ENCODE peak calls at places on chromosomes 11 and 22, in four cellular contexts. Q, R, A and X are unnamed samples.

GRCh38 chr11:68941324-68942089 is 37.8 kb downstream of the IGHMBP2 start:
- DNase-seq in Q (no peak), R (no peak), A (no peak), X (no peak)

GRCh38 chr11:93075782-93076181 is 106.3 kb downstream of the MTNR1B start:
- DNase-seq in Q (no peak), R (no peak), A (no peak), X (no peak)

GRCh38 chr11:78690588-78690987 is 115.9 kb upstream of the NARS2 start:
- DNase-seq in Q (peak), R (no peak), A (no peak), X (no peak)

GRCh38 chr11:86818466-86819282 is 18.3 kb downstream of the PRSS23 start:
- DNase-seq in Q (peak), R (peak), A (peak), X (peak)

GRCh38 chr22:36467042-36467810 is 14.2 kb downstream of the TXN2 start:
- DNase-seq in Q (peak), R (peak), A (peak), X (no peak)

GRCh38 chr22:46104881-46105493 is 45.3 kb upstream of the PPARA start:
- DNase-seq in Q (no peak), R (no peak), A (no peak), X (no peak)

GRCh38 chr11:33371049-33371448 is 113.9 kb downstream of the HIPK3 start:
- DNase-seq in Q (no peak), R (no peak), A (no peak), X (no peak)

GRCh38 chr22:35578836-35579575 is 38.1 kb downstream of the MB start:
- DNase-seq in Q (no peak), R (no peak), A (peak), X (no peak)

GRCh38 chr11:79273781-79274180 is 167.0 kb downstream of the TENM4 start:
- DNase-seq in Q (no peak), R (no peak), A (no peak), X (no peak)

GRCh38 chr11:62048101-62048500 is 75.7 kb upstream of the INCENP start:
- DNase-seq in Q (peak), R (peak), A (no peak), X (no peak)

GRCh38 chr11:123268118-123268517 is 73.1 kb upstream of the CLMP start:
- DNase-seq in Q (no peak), R (no peak), A (no peak), X (no peak)

GRCh38 chr11:63443714-63444113 is 47.3 kb downstream of the PLAAT5 start:
- DNase-seq in Q (no peak), R (no peak), A (no peak), X (no peak)

GRCh38 chr11:47848636-47849155 is 546 bp upstream of the NUP160 start:
- DNase-seq in Q (no peak), R (no peak), A (no peak), X (no peak)

GRCh38 chr22:44882226-44882905 is 127.4 kb downstream of the PHF21B start:
- DNase-seq in Q (no peak), R (no peak), A (no peak), X (no peak)

GRCh38 chr11:68011046-68011943 is 1.2 kb downstream of the ALDH3B1 start:
- DNase-seq in Q (no peak), R (no peak), A (no peak), X (no peak)

GRCh38 chr11:17639091-17639490 is 80.3 kb upstream of the MYOD1 start:
- DNase-seq in Q (no peak), R (no peak), A (no peak), X (no peak)

GRCh38 chr11:100080821-100081220 is 606.3 kb upstream of the ARHGAP42 start:
- DNase-seq in Q (no peak), R (no peak), A (no peak), X (no peak)

GRCh38 chr11:130145975-130146776 is 13.4 kb upstream of the ST14 start:
- DNase-seq in Q (peak), R (no peak), A (no peak), X (no peak)

GRCh38 chr11:114180301-114181055 is 115.7 kb upstream of the NNMT start:
- DNase-seq in Q (peak), R (no peak), A (peak), X (no peak)

GRCh38 chr11:46711288-46711687 is 7.7 kb upstream of the F2 start:
- DNase-seq in Q (no peak), R (peak), A (no peak), X (no peak)

GRCh38 chr11:69848196-69848595 is 29.0 kb upstream of the FGF3 start:
- DNase-seq in Q (peak), R (no peak), A (no peak), X (no peak)

GRCh38 chr11:46555269-46556054 is 38.4 kb downstream of the AMBRA1 start:
- DNase-seq in Q (no peak), R (peak), A (no peak), X (no peak)

GRCh38 chr11:64284962-64285884 is at the start of gene GPR137:
- DNase-seq in Q (peak), R (peak), A (peak), X (no peak)

GRCh38 chr11:85595285-85595884 is 31.8 kb downstream of the DLG2 start:
- DNase-seq in Q (peak), R (peak), A (no peak), X (peak)

GRCh38 chr11:34602245-34602644 is 18.6 kb upstream of the EHF start:
- DNase-seq in Q (no peak), R (no peak), A (no peak), X (no peak)

GRCh38 chr22:42396621-42397331 is 35.4 kb downstream of the NFAM1 start:
- DNase-seq in Q (no peak), R (no peak), A (peak), X (no peak)
- H3K4me3 ChIP-seq in Q (no peak), R (no peak), A (no peak), X (no peak)

DNA sequence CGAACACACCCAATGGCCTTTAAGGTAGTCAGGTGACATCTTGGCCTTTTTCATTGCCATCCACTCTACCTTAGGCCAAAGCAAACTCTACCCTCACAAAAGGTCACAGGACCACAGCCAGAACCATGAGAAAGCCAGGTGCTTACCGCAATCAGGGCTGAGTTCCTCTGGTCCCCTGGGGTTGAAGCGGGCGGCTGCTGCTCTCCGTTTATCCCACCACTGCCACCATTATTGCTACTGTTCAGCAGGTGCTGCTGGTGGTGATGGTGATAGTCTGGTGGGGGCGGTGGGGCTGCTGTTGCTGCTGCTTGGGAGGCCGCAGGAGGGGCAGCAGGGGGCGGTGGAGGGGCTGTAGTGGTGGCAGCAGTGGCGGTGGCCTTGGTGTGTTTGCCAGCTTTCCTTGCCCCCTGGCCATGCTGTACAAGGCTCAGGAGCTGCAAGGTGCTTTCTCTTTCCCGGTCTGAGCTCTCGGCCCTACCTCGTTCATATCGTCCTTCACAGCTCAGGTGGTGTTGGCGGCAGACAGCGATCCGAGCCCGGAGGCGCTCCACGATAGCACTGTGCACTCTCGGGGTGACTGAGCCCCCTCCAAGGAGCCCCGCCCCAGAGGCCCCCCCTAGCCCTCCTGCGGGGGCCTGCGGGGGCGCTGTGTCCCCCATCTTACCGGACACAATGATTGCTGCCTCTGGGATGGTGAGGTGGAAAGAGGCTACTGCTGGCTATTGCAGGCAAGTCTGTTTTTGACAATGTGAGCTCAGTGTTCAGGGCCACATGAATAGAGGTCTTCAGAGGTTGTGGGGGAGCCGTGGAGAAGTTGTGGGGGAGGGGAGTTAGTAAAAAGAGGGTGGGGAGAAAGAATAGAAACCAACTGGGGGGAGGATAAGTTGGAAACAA is 1.5 kb downstream of the MAML2 start:
- DNase-seq in Q (peak), R (peak), A (peak), X (no peak)
- TF ChIP-seq CTCF in Q (peak), R (peak), A (peak), X (peak)

GRCh38 chr22:24401824-24402434 is 25.5 kb upstream of the ADORA2A start:
- DNase-seq in Q (no peak), R (no peak), A (no peak), X (no peak)
- H3K4me3 ChIP-seq in Q (no peak), R (no peak), A (peak), X (no peak)

DNA sequence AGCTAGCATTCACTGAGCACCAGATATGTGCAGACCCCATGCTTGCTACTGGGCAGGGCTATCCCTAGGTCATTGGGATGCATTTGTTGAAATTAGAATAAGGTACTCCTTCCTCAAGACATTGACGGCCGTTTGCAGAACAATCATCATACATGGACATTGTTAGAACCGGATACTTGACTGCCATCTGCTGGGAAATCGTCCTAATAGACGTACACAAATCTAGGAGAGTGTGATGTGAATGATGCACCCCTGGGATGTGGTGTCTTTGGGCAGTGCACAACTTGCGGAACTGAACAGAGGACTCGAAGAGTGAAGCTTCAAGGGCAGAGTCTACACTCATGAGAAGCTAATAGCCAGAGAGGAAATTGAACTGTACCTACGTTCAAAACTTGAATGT is 35.9 kb downstream of the MYO18B start:
- DNase-seq in Q (peak), R (peak), A (no peak), X (no peak)
- TF ChIP-seq CTCF in Q (peak), R (peak), A (peak), X (peak)

DNA sequence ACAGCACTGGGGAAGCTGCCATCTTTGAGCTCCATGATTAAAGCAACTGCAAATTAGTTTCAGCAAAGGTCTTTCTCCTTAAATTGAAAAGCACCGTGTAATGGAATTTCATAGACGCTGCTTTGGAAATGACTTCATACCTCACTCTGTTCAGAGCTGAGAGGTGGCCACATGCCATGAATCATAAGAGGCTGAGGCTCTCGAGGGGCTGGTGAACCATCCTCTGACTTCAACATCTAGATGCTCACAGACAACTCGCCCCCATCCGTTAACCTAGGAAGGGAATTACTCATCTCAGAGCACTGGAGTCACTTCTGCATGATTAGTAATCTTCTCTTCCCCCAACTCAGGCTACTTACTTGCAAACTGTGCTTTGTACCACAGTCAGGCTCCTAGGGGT is 122.3 kb downstream of the RCN1 start:
- DNase-seq in Q (peak), R (peak), A (no peak), X (peak)
- H3K4me3 ChIP-seq in Q (no peak), R (no peak), A (no peak), X (no peak)

GRCh38 chr11:121611242-121611641 is 158.5 kb upstream of the SORL1-AS1 start:
- DNase-seq in Q (no peak), R (no peak), A (no peak), X (no peak)
- TF ChIP-seq CTCF in Q (no peak), R (no peak), A (no peak), X (no peak)

GRCh38 chr11:95338430-95338991 is 107.5 kb upstream of the SESN3 start:
- DNase-seq in Q (no peak), R (peak), A (peak), X (peak)

GRCh38 chr11:95337972-95338429 is 107.0 kb upstream of the SESN3 start:
- DNase-seq in Q (no peak), R (peak), A (no peak), X (no peak)

GRCh38 chr11:95337175-95337957 is 106.4 kb upstream of the SESN3 start:
- DNase-seq in Q (no peak), R (peak), A (peak), X (peak)

GRCh38 chr11:95339554-95339953 is 108.6 kb upstream of the SESN3 start:
- DNase-seq in Q (no peak), R (no peak), A (no peak), X (no peak)

DNA sequence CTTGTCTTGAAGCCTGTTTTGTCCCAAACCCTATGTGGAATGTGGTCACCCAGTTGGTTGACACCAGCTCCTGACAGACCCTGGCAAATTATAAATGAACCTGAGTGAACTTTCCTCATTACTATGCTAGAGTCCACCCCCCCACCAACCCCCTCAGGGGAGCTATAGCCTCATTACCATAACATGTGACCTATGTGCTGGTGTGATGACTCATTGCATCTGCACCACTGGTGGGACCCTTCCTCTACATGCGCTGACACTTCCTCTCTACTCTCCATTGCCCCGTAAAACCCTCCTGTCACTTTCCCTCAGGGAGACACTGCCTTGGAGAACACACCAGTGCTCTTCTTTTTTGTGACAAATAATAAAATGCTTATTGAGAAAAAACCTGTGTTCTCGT is 105.0 kb upstream of the SESN3 start:
- DNase-seq in Q (no peak), R (no peak), A (no peak), X (no peak)
- H3K4me3 ChIP-seq in Q (no peak), R (no peak), A (no peak), X (no peak)

DNA sequence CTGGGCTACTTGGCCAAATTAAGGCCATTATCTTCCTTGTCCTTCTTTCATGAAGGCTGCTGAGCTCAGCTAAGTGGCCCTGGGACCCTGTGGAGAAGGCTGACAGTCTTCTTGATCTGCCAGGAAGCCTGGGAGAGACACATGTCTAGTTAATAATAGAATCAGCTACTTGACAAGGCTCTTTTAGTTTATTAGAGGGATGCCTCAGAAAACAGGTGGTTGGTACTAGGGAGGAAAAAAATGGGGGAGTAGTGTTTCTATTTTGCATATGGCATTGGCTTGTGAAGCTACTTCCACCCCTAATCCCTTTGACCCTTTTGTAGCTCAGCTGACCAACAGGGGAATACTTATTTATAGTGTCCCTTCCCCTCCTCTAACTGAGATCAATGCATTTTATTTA is 127.8 kb upstream of the NTM start:
- DNase-seq in Q (no peak), R (no peak), A (no peak), X (no peak)
- TF ChIP-seq CTCF in Q (no peak), R (no peak), A (no peak), X (no peak)